ENCODE peak calls at places on chromosomes 13 and 19, in eight cellular contexts. V is heart right ventricle; Y is left ventricle myocardium inferior; Q is AG10803; H is cardiac muscle cell; R is neural crest cell; B is heart left ventricle; N is CD4-positive, alpha-beta T cell. E is an unnamed sample.

GRCh38 chr13:28527629-28528028 is 32.7 kb upstream of the FLT1 start:
- DNase-seq in B (no peak), V (no peak), R (no peak), Y (no peak), Q (no peak), H (no peak), N (no peak), E (peak)

GRCh38 chr19:20359933-20360720 is 193.1 kb downstream of the ZNF486 start:
- DNase-seq in R (peak), Q (no peak), N (no peak), B (no peak), V (no peak), Y (no peak), H (no peak), E (no peak)

GRCh38 chr13:97367427-97367826 is 66.5 kb upstream of the RAP2A start:
- DNase-seq in Q (peak), V (no peak), N (no peak), H (peak), Y (no peak), R (no peak), B (no peak), E (no peak)

GRCh38 chr19:11530432-11530831 is 1.5 kb upstream of the ECSIT start:
- DNase-seq in H (peak), N (no peak), Y (peak), R (peak), V (peak), B (peak), Q (peak), E (no peak)

GRCh38 chr13:66927562-66927961 is 302.6 kb downstream of the PCDH9 start:
- DNase-seq in B (no peak), V (no peak), N (no peak), Q (no peak), R (no peak), Y (no peak), H (no peak), E (no peak)

GRCh38 chr13:33109801-33110200 is 93.6 kb downstream of the KL start:
- DNase-seq in B (no peak), Y (no peak), V (no peak), Q (no peak), N (no peak), H (no peak), R (no peak), E (no peak)

GRCh38 chr13:113746671-113747070 is 12.4 kb upstream of the TMEM255B start:
- DNase-seq in B (peak), N (no peak), R (no peak), Q (no peak), H (no peak), Y (no peak), V (no peak), E (no peak)

GRCh38 chr19:34838753-34839431 is 65.9 kb upstream of the ZNF599 start:
- DNase-seq in Y (no peak), Q (peak), H (peak), B (no peak), N (no peak), V (no peak), R (peak), E (no peak)

GRCh38 chr13:45278096-45278645 is 62.8 kb downstream of the TPT1 start:
- DNase-seq in Q (no peak), B (no peak), N (no peak), H (peak), Y (no peak), R (no peak), V (no peak), E (no peak)

GRCh38 chr13:66546534-66547379 is 683.4 kb downstream of the PCDH9 start:
- DNase-seq in R (no peak), H (no peak), Q (peak), Y (no peak), B (no peak), V (no peak), N (no peak), E (no peak)

GRCh38 chr13:33194820-33195692 is 90.5 kb downstream of the STARD13 start:
- DNase-seq in N (no peak), H (peak), V (peak), R (no peak), B (no peak), Y (no peak), Q (peak), E (no peak)

GRCh38 chr13:80109313-80109712 is 231.6 kb downstream of the SPRY2 start:
- DNase-seq in R (no peak), Y (no peak), H (peak), B (no peak), Q (no peak), N (no peak), V (no peak), E (no peak)

GRCh38 chr19:28009696-28010095 is 1203.3 kb downstream of the UQCRFS1 start:
- DNase-seq in V (no peak), Y (no peak), Q (peak), B (no peak), N (no peak), R (no peak), H (peak), E (no peak)

GRCh38 chr19:35254341-35255297 is 5.8 kb downstream of the LSR start:
- DNase-seq in Y (no peak), Q (no peak), R (no peak), V (no peak), N (no peak), H (no peak), B (peak), E (no peak)

GRCh38 chr13:41428155-41428554 is 29.2 kb upstream of the RGCC start:
- DNase-seq in H (peak), Y (no peak), V (peak), B (peak), R (no peak), Q (no peak), N (peak), E (no peak)

GRCh38 chr13:107534548-107534947 is 680.8 kb downstream of the LIG4 start:
- DNase-seq in V (no peak), H (no peak), Q (peak), B (no peak), R (no peak), N (no peak), Y (no peak), E (no peak)

GRCh38 chr19:6273701-6274601 is 5.8 kb downstream of the MLLT1 start:
- DNase-seq in V (peak), R (no peak), Q (peak), Y (peak), B (peak), N (no peak), H (peak), E (no peak)

GRCh38 chr19:29810504-29810871 is 1.3 kb upstream of the CCNE1 start:
- DNase-seq in B (no peak), N (no peak), Q (peak), R (no peak), V (peak), H (no peak), Y (no peak), E (no peak)

GRCh38 chr13:40149611-40150283 is 494.3 kb downstream of the COG6 start:
- DNase-seq in V (peak), Y (no peak), H (peak), R (no peak), Q (peak), N (no peak), B (no peak), E (no peak)

GRCh38 chr13:45472171-45472705 is 7.5 kb downstream of the COG3 start:
- DNase-seq in Y (no peak), V (no peak), Q (no peak), R (no peak), B (no peak), N (no peak), H (no peak), E (no peak)

GRCh38 chr13:113298001-113298945 is 1.2 kb downstream of the LAMP1 start:
- DNase-seq in B (no peak), H (peak), N (no peak), R (no peak), Q (no peak), Y (no peak), V (no peak), E (no peak)

GRCh38 chr19:33473644-33474305 is 47.8 kb downstream of the PEPD start:
- DNase-seq in Y (no peak), N (no peak), V (no peak), R (no peak), Q (peak), H (peak), B (no peak), E (no peak)

GRCh38 chr19:39177736-39178135 is 19.0 kb upstream of the NCCRP1 start:
- DNase-seq in H (no peak), N (no peak), R (no peak), Y (no peak), V (no peak), Q (no peak), B (no peak), E (no peak)

GRCh38 chr13:84649853-84650252 is 767.6 kb upstream of the SLITRK1 start:
- DNase-seq in B (no peak), Y (no peak), Q (peak), V (peak), H (no peak), R (no peak), N (no peak), E (no peak)

GRCh38 chr13:39451301-39451700 is 151.7 kb downstream of the LHFPL6 start:
- DNase-seq in V (peak), N (no peak), B (no peak), Y (no peak), R (no peak), H (peak), Q (peak), E (no peak)

GRCh38 chr13:40388617-40389016 is 277.8 kb downstream of the FOXO1 start:
- DNase-seq in B (peak), R (no peak), Q (peak), N (peak), V (no peak), Y (no peak), H (no peak), E (peak)

GRCh38 chr13:76316998-76317527 is 569.1 kb downstream of the KCTD12 start:
- DNase-seq in B (no peak), Q (no peak), R (no peak), N (no peak), H (no peak), V (no peak), Y (no peak), E (no peak)

GRCh38 chr13:76314495-76314894 is 571.7 kb downstream of the KCTD12 start:
- DNase-seq in V (no peak), N (no peak), Y (no peak), Q (no peak), H (no peak), B (no peak), R (no peak), E (no peak)

GRCh38 chr13:76319921-76320320 is 566.3 kb downstream of the KCTD12 start:
- DNase-seq in B (no peak), R (no peak), Y (no peak), N (no peak), V (no peak), H (no peak), Q (no peak), E (no peak)
- TF ChIP-seq CTCF in B (no peak), R (no peak), Y (no peak), N (no peak), V (no peak), H (no peak), Q (no peak), E (no peak)

DNA sequence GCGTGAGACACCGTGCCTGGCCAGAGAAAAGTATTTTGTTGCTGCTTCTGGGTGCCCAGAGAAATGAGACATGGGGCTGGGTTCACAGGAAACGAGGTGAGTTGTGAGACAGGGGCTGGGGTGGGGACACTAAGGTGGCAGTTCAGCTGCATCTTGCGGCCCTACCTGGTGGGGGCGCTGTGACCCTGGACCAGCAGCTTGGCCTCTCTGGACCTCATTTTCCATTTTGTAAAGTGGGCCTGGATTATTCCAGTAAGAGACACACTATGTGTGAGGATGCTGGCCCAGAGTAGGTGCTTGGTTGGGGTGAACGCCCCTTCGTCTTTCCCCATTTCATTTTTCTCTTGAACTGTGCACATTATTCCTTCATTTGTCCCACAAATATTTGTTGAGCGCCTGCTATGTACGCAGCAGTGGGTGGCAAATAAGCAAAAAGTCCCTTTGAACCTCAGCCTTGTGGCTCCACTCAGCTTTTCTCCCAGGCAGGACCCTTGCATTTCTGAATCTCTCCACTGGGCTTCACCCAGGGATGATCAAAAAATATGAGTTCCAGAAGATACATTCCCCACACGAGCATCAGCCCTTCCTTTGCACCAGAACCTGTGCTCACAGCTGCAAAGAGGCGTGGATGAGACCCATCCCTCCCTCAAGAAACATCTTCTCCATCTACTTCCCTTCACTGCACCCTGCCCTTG is 26.6 kb upstream of the OR10H1 start:
- DNase-seq in B (no peak), Y (no peak), Q (no peak), H (no peak), R (no peak), N (no peak), V (no peak), E (no peak)
- TF ChIP-seq CTCF in B (no peak), Y (no peak), Q (no peak), H (no peak), R (no peak), N (no peak), V (no peak), E (no peak)

DNA sequence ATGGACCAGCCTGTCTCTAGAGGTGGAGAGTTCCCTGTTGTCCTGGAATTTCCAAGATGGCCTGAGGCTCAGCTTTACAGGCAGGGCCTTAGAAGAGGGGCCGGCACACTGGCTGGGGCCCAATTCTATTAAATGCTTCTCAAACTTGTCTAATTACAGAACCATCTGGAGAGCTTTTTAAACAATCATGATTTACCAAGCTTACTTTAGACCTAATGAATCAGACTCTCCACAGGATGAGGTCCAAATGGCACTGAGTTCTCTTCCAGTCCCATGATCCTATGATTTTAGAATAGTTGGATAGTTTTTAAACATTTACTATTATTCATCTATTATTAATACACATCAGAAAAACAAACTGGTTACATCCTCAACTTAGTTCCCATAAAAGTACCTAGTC is 123.5 kb downstream of the DNAJC3 start:
- DNase-seq in B (no peak), H (no peak), V (no peak), N (no peak), Y (no peak), R (no peak), Q (no peak), E (no peak)
- TF ChIP-seq CTCF in B (no peak), H (no peak), V (no peak), N (no peak), Y (no peak), R (no peak), Q (no peak), E (no peak)

GRCh38 chr19:1270854-1271527 is 1.9 kb downstream of the CIRBP start:
- DNase-seq in N (no peak), Q (no peak), Y (no peak), V (no peak), H (no peak), R (no peak), B (no peak), E (no peak)

GRCh38 chr19:1274081-1274851 is 1.1 kb upstream of the FAM174C start:
- DNase-seq in V (no peak), B (no peak), R (no peak), Q (no peak), H (no peak), Y (no peak), N (no peak), E (no peak)

GRCh38 chr19:1271528-1272422 is 2.6 kb downstream of the CIRBP start:
- DNase-seq in R (no peak), B (no peak), V (no peak), Q (no peak), Y (no peak), H (no peak), N (no peak), E (no peak)

GRCh38 chr19:1273263-1274041 is 1.9 kb upstream of the FAM174C start:
- DNase-seq in V (no peak), B (no peak), N (no peak), Y (no peak), R (no peak), H (no peak), Q (no peak), E (no peak)

DNA sequence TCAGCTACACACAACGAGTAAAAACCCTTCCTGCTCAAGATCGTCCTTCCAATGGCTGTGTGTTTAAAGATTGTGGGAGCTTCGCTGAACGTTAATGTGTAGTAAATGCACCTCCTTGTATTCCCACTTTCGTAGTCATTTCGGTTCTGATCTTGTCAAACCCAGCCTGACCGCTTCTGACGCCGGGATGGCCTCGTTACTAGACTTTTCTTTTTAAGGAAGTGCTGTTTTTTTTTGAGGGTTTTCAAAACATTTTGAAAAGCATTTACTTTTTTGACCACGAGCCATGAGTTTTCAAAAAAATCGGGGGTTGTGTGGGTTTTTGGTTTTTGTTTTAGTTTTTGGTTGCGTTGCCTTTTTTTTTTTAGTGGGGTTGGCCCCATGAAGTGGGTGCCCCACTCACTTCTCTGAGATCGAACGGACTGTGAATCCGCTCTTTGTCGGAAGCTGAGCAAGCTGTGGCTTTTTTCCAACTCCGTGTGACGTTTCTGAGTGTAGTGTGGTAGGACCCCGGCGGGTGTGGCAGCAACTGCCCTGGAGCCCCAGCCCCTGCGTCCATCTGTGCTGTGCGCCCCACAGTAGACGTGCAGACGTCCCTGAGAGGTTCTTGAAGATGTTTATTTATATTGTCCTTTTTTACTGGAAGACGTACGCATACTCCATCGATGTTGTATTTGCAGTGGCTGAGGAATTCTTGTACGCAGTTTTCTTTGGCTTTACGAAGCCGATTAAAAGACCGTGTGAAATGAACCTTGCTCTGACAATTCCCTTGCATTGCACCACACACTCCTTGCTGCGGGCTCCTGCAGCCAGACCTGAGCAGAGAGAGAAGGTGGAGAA is 2.7 kb upstream of the FAM174C start:
- DNase-seq in B (no peak), Q (no peak), H (no peak), R (no peak), Y (no peak), N (no peak), V (no peak), E (no peak)
- TF ChIP-seq CTCF in B (no peak), Q (no peak), H (no peak), R (no peak), Y (no peak), N (no peak), V (no peak), E (no peak)

GRCh38 chr13:27281420-27281819 is 10.8 kb downstream of the RASL11A start:
- DNase-seq in Y (no peak), H (no peak), Q (no peak), R (no peak), V (no peak), N (no peak), B (no peak), E (no peak)

GRCh38 chr13:27283906-27284523 is 13.4 kb downstream of the RASL11A start:
- DNase-seq in B (no peak), H (peak), N (no peak), R (no peak), V (no peak), Y (no peak), Q (peak), E (no peak)

GRCh38 chr13:27280009-27280646 is 9.5 kb downstream of the RASL11A start:
- DNase-seq in N (no peak), V (no peak), B (no peak), H (no peak), R (no peak), Q (no peak), Y (no peak), E (no peak)

GRCh38 chr13:27279506-27279905 is 8.9 kb downstream of the RASL11A start:
- DNase-seq in R (no peak), B (no peak), Q (no peak), H (no peak), Y (no peak), N (no peak), V (no peak), E (no peak)

GRCh38 chr13:27280841-27281240 is 10.2 kb downstream of the RASL11A start:
- DNase-seq in H (no peak), Q (no peak), N (no peak), R (no peak), B (no peak), Y (no peak), V (no peak), E (no peak)
- TF ChIP-seq CTCF in H (no peak), Q (no peak), N (no peak), R (no peak), B (no peak), Y (no peak), V (no peak), E (no peak)

DNA sequence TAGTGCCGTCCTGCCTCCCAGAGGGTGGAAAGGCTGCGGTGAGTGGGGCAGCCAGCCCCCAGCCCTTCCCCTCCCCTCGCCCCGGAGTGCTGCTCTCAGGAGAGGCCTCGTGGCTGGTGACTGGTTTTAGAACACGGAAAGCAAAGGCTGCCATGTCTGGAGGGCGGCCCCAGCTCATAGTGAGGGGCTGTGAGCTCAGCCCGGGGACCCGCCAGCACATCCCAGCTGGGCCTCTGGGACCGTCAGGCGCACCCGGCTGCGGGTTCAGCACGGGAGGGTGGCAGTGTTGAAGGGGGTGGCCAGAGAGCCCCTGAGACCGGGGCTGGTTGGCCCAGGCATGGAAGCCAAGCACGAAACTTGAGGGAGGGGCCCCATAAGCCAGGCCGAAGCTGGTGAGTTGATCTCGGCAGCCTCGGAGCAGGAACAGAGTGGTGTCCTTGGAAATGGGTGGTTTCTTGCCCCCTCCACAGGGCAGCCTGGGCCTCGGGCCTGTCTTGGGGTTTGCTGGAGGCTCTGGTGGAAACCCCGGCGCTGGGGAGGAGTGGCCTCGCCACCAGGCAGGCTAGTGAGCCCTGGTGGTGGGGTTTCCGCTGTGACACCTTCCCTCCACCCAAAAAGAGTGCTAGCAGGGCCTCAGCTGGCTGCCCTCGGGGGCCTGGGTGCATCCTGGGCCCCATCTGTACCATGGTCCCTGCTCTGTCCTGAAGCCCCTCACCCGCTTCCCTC is 157.7 kb downstream of the KDM4B start:
- DNase-seq in R (no peak), H (no peak), V (no peak), Y (no peak), B (no peak), Q (no peak), N (no peak), E (peak)
- TF ChIP-seq CTCF in R (no peak), H (no peak), V (no peak), Y (no peak), B (no peak), Q (no peak), N (no peak), E (no peak)

GRCh38 chr13:52195052-52195837 is 35.8 kb upstream of the NEK3 start:
- DNase-seq in V (peak), Y (peak), H (peak), B (peak), N (peak), Q (peak), R (no peak), E (peak)
- TF ChIP-seq CTCF in V (peak), Y (no peak), H (peak), B (no peak), N (no peak), Q (peak), R (no peak), E (no peak)